ENCODE peak calls at places on chromosomes 1 and 21, in five cellular contexts. V is ovary, D is endothelial cell, J is tibial artery, A is cardiac muscle cell. L is an unnamed sample.

GRCh38 chr1:223133824-223134435 is 9.1 kb downstream of the TLR5 start:
- DNase-seq in V (peak), D (peak), J (peak), A (peak), L (peak)

GRCh38 chr1:36160388-36160948 is 4.5 kb downstream of the MAP7D1 start:
- DNase-seq in V (no peak), D (no peak), J (no peak), A (no peak), L (no peak)

GRCh38 chr1:67759692-67760029 is 73.6 kb downstream of the GNG12 start:
- DNase-seq in V (no peak), D (no peak), J (no peak), A (peak), L (no peak)

GRCh38 chr1:107993920-107994319 is 28.9 kb upstream of the VAV3 start:
- DNase-seq in V (no peak), D (no peak), J (no peak), A (peak), L (no peak)

GRCh38 chr1:244022301-244022700 is 28.8 kb upstream of the ZBTB18 start:
- DNase-seq in V (no peak), D (no peak), J (no peak), A (peak), L (no peak)

GRCh38 chr1:215475719-215476525 is 91.2 kb upstream of the KCTD3 start:
- DNase-seq in V (no peak), D (no peak), J (no peak), A (peak), L (no peak)

GRCh38 chr1:2597441-2598328 is 11.1 kb downstream of the PRXL2B start:
- DNase-seq in V (no peak), D (no peak), J (no peak), A (no peak), L (no peak)

GRCh38 chr1:52506349-52506748 is 46.5 kb downstream of the TUT4 start:
- DNase-seq in V (no peak), D (no peak), J (no peak), A (no peak), L (no peak)

GRCh38 chr1:3981746-3982505 is 81.9 kb upstream of the C1orf174 start:
- DNase-seq in V (no peak), D (no peak), J (no peak), A (no peak), L (no peak)

GRCh38 chr21:36155603-36156338 is 853 bp upstream of the DOP1B start:
- DNase-seq in V (peak), D (no peak), J (peak), A (no peak), L (peak)

GRCh38 chr21:38769253-38769780 is 36.4 kb upstream of the ETS2 start:
- DNase-seq in V (no peak), D (no peak), J (no peak), A (peak), L (no peak)

GRCh38 chr1:9413877-9414213 is 121.2 kb downstream of the SPSB1 start:
- DNase-seq in V (no peak), D (no peak), J (no peak), A (no peak), L (no peak)

GRCh38 chr1:224582041-224582440 is 34.1 kb upstream of the CNIH3 start:
- DNase-seq in V (no peak), D (no peak), J (no peak), A (no peak), L (no peak)

GRCh38 chr1:46367072-46367471 is 26.5 kb downstream of the NSUN4 start:
- DNase-seq in V (no peak), D (no peak), J (no peak), A (no peak), L (no peak)

GRCh38 chr1:236951672-236952071 is 52.6 kb downstream of the MT1HL1 start:
- DNase-seq in V (no peak), D (no peak), J (no peak), A (no peak), L (no peak)

GRCh38 chr1:107009286-107009685 is 47.2 kb upstream of the PRMT6 start:
- DNase-seq in V (no peak), D (no peak), J (no peak), A (peak), L (no peak)

GRCh38 chr1:33188572-33189275 is 6.9 kb upstream of the TRIM62 start:
- DNase-seq in V (no peak), D (no peak), J (no peak), A (peak), L (no peak)

GRCh38 chr1:104132386-104132973 is 382.8 kb downstream of the AMY1C start:
- DNase-seq in V (no peak), D (peak), J (no peak), A (peak), L (no peak)

GRCh38 chr1:38071530-38072266 is 25.1 kb upstream of the POU3F1 start:
- DNase-seq in V (no peak), D (no peak), J (no peak), A (peak), L (no peak)

GRCh38 chr21:46425566-46425965 is 33.1 kb upstream of the DIP2A start:
- DNase-seq in V (no peak), D (no peak), J (no peak), A (no peak), L (no peak)

GRCh38 chr21:39597595-39598185 is 15.1 kb upstream of the B3GALT5 start:
- DNase-seq in V (no peak), D (no peak), J (no peak), A (no peak), L (no peak)

GRCh38 chr1:1000357-1001056 is 610 bp upstream of the HES4 start:
- DNase-seq in V (no peak), D (peak), J (peak), A (peak), L (peak)

GRCh38 chr1:61246001-61246400 is 163.6 kb downstream of the NFIA start:
- DNase-seq in V (no peak), D (no peak), J (no peak), A (no peak), L (no peak)
- TF ChIP-seq CTCF in V (no peak), D (no peak), J (no peak), A (no peak), L (no peak)

GRCh38 chr1:64549464-64550239 is 79.7 kb downstream of the CACHD1 start:
- DNase-seq in V (no peak), D (no peak), J (no peak), A (no peak), L (no peak)

GRCh38 chr1:64550505-64550904 is 80.6 kb downstream of the CACHD1 start:
- DNase-seq in V (no peak), D (no peak), J (no peak), A (no peak), L (no peak)

GRCh38 chr1:64550946-64551345 is 81.0 kb downstream of the CACHD1 start:
- DNase-seq in V (no peak), D (no peak), J (no peak), A (no peak), L (no peak)

GRCh38 chr1:64555947-64556346 is 86.0 kb downstream of the CACHD1 start:
- DNase-seq in V (no peak), D (no peak), J (no peak), A (no peak), L (no peak)

DNA sequence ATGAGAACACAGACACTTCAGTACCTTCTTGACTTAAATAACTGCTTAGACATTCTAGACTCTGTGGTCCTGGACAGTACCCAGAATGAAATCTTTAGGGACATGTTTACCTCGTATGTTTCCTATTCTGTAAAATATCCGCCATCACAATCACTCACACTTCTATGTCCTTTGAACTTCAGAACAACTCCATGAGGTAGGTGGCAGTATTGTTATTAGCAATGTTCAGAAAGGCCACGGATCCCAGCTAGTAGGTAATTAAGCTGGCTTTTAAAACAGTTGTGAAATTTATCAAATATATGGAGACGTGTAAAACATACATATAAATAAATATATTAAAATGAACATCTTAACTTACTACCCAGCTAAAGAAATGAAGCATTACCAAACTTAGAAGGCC is 83.4 kb downstream of the CACHD1 start:
- DNase-seq in V (no peak), D (no peak), J (no peak), A (no peak), L (no peak)
- TF ChIP-seq CTCF in V (no peak), D (no peak), J (no peak), A (no peak), L (no peak)

GRCh38 chr1:248622491-248623106 is 12.3 kb downstream of the OR2T11 start:
- DNase-seq in V (no peak), D (no peak), J (no peak), A (peak), L (no peak)
- TF ChIP-seq CTCF in V (no peak), D (peak), J (no peak), A (peak), L (peak)

GRCh38 chr1:166975361-166976129 is at the start of gene ILDR2:
- DNase-seq in V (peak), D (peak), J (peak), A (peak), L (peak)
- TF ChIP-seq CTCF in V (no peak), D (no peak), J (no peak), A (no peak), L (no peak)

GRCh38 chr1:26530898-26531598 is 1.5 kb downstream of the RPS6KA1 start:
- DNase-seq in V (no peak), D (no peak), J (no peak), A (peak), L (no peak)
- TF ChIP-seq CTCF in V (no peak), D (no peak), J (no peak), A (peak), L (no peak)

GRCh38 chr1:20586939-20587638 is 1.8 kb upstream of the CDA start:
- DNase-seq in V (no peak), D (no peak), J (no peak), A (no peak), L (no peak)
- TF ChIP-seq CTCF in V (no peak), D (no peak), J (no peak), A (no peak), L (no peak)